ENCODE peak calls at places on chromosome 20, in seven cellular contexts. S is HCT116, U is mesendoderm, W is heart left ventricle, Z is OCI-LY7, H is prostate gland, X is GM12878. D is an unnamed sample.

GRCh38 chr20:12531626-12532025 is 477.1 kb upstream of the SPTLC3 start:
- DNase-seq in S (no peak), U (no peak), W (no peak), Z (no peak), H (no peak), X (no peak), D (no peak)

GRCh38 chr20:25600632-25601031 is 15.3 kb upstream of the NINL start:
- DNase-seq in S (no peak), U (no peak), W (no peak), Z (no peak), H (no peak), X (no peak), D (no peak)

GRCh38 chr20:44993343-44993742 is 27.0 kb downstream of the STK4 start:
- DNase-seq in S (no peak), U (peak), W (no peak), Z (no peak), H (no peak), X (no peak), D (no peak)

GRCh38 chr20:37994512-37994911 is 38.7 kb downstream of the TTI1 start:
- DNase-seq in S (no peak), U (peak), W (peak), Z (no peak), H (peak), X (no peak), D (no peak)

GRCh38 chr20:25257130-25257529 is 9.2 kb downstream of the PYGB start:
- DNase-seq in S (no peak), U (no peak), W (no peak), Z (no peak), H (no peak), X (no peak), D (no peak)

GRCh38 chr20:44886828-44887227 is 1.3 kb downstream of the YWHAB start:
- DNase-seq in S (no peak), U (no peak), W (no peak), Z (peak), H (no peak), X (no peak), D (no peak)

GRCh38 chr20:46998497-46999190 is 104.0 kb downstream of the EYA2 start:
- DNase-seq in S (no peak), U (peak), W (no peak), Z (no peak), H (peak), X (no peak), D (no peak)

GRCh38 chr20:39145921-39146320 is 183.8 kb downstream of the DHX35 start:
- DNase-seq in S (no peak), U (no peak), W (no peak), Z (no peak), H (no peak), X (no peak), D (no peak)

GRCh38 chr20:45998761-45999160 is 9.9 kb upstream of the MMP9 start:
- DNase-seq in S (no peak), U (no peak), W (no peak), Z (peak), H (no peak), X (no peak), D (no peak)

GRCh38 chr20:10307359-10307735 is 88.7 kb downstream of the SNAP25 start:
- DNase-seq in S (no peak), U (no peak), W (no peak), Z (no peak), H (no peak), X (no peak), D (no peak)

GRCh38 chr20:23050847-23051627 is 1.6 kb upstream of the THBD start:
- DNase-seq in S (peak), U (peak), W (peak), Z (no peak), H (peak), X (no peak), D (no peak)

GRCh38 chr20:57749131-57749690 is 39.4 kb upstream of the PMEPA1 start:
- DNase-seq in S (no peak), U (no peak), W (no peak), Z (no peak), H (no peak), X (no peak), D (no peak)
- H3K4me3 ChIP-seq in S (no peak), U (no peak), W (no peak), Z (no peak), H (no peak), X (peak), D (peak)

GRCh38 chr20:49695830-49696229 is 17.8 kb downstream of the B4GALT5 start:
- DNase-seq in S (no peak), U (no peak), W (no peak), Z (no peak), H (no peak), X (no peak), D (no peak)
- H3K27ac ChIP-seq in S (no peak), U (no peak), W (no peak), Z (no peak), H (no peak), X (no peak), D (peak)

GRCh38 chr20:59004763-59005522 is 2.1 kb downstream of the CTSZ start:
- DNase-seq in S (no peak), U (no peak), W (peak), Z (peak), H (no peak), X (peak), D (no peak)
- H3K4me3 ChIP-seq in S (peak), U (no peak), W (peak), Z (peak), H (no peak), X (peak), D (no peak)

GRCh38 chr20:3803854-3804253 is 7.7 kb downstream of the CDC25B start:
- DNase-seq in S (no peak), U (no peak), W (peak), Z (no peak), H (no peak), X (no peak), D (no peak)

GRCh38 chr20:3801846-3802245 is 5.7 kb downstream of the CDC25B start:
- DNase-seq in S (no peak), U (no peak), W (peak), Z (no peak), H (no peak), X (no peak), D (no peak)

GRCh38 chr20:3801299-3801698 is 5.2 kb downstream of the CDC25B start:
- DNase-seq in S (no peak), U (no peak), W (no peak), Z (no peak), H (no peak), X (no peak), D (no peak)

GRCh38 chr20:3803289-3803688 is 7.2 kb downstream of the CDC25B start:
- DNase-seq in S (no peak), U (no peak), W (peak), Z (no peak), H (no peak), X (no peak), D (no peak)

DNA sequence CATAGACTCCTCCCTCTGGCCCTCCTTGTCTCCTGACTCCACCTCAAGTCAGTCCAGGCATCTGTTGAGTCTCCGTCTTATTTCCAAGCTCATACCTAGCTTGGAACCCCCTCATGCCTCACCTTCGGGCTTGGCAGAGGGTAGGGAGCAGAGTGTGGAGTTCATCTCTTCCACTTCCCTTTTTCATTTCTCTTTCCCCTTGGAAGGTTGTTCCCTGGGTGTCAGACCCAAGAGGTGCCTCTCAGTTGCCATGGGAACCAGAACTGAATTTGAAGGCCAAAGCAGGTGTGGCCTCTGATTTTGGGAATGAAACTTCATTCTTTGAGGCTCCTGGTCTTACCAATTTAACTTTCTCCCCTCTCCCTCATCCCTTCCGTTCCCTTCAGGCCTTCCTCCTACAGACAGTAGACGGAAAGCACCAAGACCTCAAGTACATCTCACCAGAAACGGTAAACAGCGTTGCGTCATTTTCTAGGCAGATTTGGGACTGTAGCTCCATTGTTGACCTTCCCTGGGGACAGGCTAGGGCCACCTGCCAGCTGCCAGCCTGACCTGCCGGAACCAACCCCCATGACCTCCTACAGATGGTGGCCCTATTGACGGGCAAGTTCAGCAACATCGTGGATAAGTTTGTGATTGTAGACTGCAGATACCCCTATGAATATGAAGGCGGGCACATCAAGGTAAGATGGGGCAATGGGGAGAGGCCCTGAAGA is 6.6 kb downstream of the CDC25B start:
- DNase-seq in S (no peak), U (no peak), W (no peak), Z (no peak), H (no peak), X (no peak), D (no peak)
- H3K27ac ChIP-seq in S (peak), U (no peak), W (no peak), Z (no peak), H (no peak), X (no peak), D (no peak)

DNA sequence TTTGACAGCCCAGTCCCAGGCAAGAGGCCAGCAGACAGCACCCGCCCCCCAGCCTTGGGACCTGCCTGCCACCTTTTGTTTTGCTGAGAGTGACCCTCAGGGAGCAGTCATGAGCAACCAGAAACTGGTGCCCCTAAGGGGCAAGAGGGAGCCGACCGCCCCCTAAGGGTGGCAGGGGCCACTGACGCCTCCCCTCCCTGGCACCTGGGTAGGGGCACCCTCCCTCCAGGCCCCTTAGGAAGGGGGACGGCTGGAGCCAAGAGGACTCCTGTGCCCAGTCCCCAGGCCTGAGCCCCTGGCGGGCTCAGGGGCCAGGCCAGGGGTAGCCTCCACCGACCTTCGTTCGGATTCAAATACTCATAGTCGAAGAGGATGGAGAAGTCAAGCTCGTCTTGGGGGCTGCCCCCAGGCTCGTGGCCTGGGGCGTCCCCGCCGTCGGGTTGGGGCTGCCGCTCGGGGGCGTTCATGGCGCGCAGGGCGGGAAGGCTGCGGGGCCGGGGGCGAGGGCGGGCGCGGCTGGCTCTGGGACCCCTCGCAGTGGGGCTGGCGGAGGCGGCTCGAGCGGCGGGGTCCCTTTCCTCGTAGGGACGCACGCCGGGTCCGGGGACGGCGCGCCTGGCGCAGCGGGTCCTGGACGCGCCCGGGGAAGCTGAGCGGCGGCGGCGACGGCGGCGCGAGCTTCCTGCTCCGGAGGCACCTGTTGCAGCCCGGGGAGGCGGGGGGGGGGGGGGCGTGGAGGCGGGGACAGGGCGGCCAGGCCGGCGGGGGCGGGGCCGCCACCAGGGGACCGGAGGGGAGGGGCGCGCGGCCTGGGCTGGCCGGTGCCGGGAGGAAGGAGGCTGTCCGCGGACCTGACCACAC is at the start of gene NFATC2:
- DNase-seq in S (no peak), U (peak), W (peak), Z (peak), H (no peak), X (no peak), D (no peak)
- H3K4me3 ChIP-seq in S (peak), U (no peak), W (peak), Z (peak), H (peak), X (peak), D (no peak)

DNA sequence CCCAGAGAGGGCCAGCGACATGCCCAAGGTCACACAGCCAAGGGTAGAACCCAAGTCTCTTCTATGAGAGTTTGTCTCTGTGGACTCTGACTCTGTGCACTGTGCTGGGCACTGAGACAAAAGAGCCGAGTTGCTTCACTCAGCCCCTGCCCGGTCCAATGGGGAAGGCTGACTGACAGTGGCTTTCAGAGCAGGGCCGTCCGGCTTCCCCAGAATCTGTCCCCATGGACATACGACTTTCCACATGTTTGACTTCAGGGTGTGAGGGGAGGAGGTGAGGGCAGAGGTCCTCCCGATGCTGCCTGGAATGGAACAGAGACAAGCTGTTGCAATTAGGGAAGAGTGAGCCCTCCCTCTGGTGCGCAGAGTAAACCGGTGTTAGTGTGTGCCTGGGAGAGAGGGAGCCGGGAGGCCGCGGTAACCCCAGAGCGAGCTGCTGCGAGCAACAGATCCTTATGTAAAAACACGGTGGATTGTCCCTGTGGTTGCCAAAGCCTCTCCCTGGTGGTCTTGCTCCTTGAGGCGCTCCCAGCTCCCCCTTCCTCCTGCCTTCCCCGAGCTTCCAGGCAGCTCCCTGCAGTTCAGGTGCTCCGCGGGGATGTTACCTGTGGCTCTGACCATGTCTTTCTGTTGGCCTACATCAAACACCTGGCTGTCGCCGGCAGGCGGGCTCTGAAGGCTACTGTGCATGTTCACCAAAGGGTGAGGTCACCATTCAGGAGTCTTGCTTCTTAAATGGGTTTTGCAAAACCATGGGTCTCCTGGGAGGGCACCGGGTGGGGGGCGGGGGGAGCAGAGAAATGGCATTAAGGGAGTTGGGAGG is 678 bp downstream of the SIRPA start:
- DNase-seq in S (no peak), U (peak), W (peak), Z (no peak), H (no peak), X (no peak), D (no peak)
- H3K27ac ChIP-seq in S (peak), U (no peak), W (peak), Z (no peak), H (peak), X (no peak), D (peak)

GRCh38 chr20:50477260-50477659 is 32.9 kb upstream of the PTPN1 start:
- DNase-seq in S (no peak), U (no peak), W (no peak), Z (no peak), H (no peak), X (no peak), D (no peak)

GRCh38 chr20:50475879-50476292 is 34.3 kb upstream of the PTPN1 start:
- DNase-seq in S (no peak), U (no peak), W (no peak), Z (no peak), H (no peak), X (no peak), D (no peak)

GRCh38 chr20:50481741-50482140 is 28.4 kb upstream of the PTPN1 start:
- DNase-seq in S (no peak), U (no peak), W (no peak), Z (no peak), H (no peak), X (no peak), D (no peak)

GRCh38 chr20:50482396-50482890 is 27.7 kb upstream of the PTPN1 start:
- DNase-seq in S (no peak), U (no peak), W (no peak), Z (no peak), H (no peak), X (no peak), D (no peak)

GRCh38 chr20:50478162-50479036 is 31.8 kb upstream of the PTPN1 start:
- DNase-seq in S (peak), U (peak), W (peak), Z (peak), H (peak), X (no peak), D (no peak)
- H3K4me3 ChIP-seq in S (no peak), U (no peak), W (no peak), Z (no peak), H (no peak), X (no peak), D (no peak)

GRCh38 chr20:43842126-43843020 is 72.3 kb upstream of the TOX2 start:
- DNase-seq in S (no peak), U (no peak), W (no peak), Z (no peak), H (no peak), X (no peak), D (no peak)
- H3K27ac ChIP-seq in S (no peak), U (no peak), W (no peak), Z (no peak), H (no peak), X (no peak), D (no peak)

D was measured in SK-N-MC.